ENCODE peak calls at places on chromosomes 12 and 14, in four cellular contexts. M, D, J and K are unnamed samples. For H3K9me3, the result is how much of the 10 kb centered on the place peaks cover.

GRCh38 chr14:31243860-31244259 is 36.3 kb upstream of the HECTD1 start:
- ATAC-seq in M (peak), D (peak), J (no peak), K (no peak)

GRCh38 chr12:60138526-60138925 is 542.7 kb downstream of the SLC16A7 start:
- ATAC-seq in M (no peak), D (no peak), J (no peak), K (no peak)

GRCh38 chr14:23877538-23878180 is 75.9 kb upstream of the DHRS4 start:
- ATAC-seq in M (no peak), D (no peak), J (no peak), K (no peak)

GRCh38 chr12:120227233-120228040 is 26.5 kb upstream of the RPLP0 start:
- ATAC-seq in M (no peak), D (no peak), J (peak), K (no peak)

GRCh38 chr14:73770977-73771847 is 57.0 kb upstream of the PNMA1 start:
- ATAC-seq in M (peak), D (peak), J (peak), K (no peak)

GRCh38 chr14:85527006-85527405 is 2.9 kb upstream of the FLRT2 start:
- ATAC-seq in M (no peak), D (no peak), J (no peak), K (no peak)

GRCh38 chr14:86708846-86709339 is 1178.9 kb downstream of the FLRT2 start:
- ATAC-seq in M (no peak), D (no peak), J (peak), K (no peak)

GRCh38 chr14:101519090-101519489 is 42.2 kb upstream of the DIO3 start:
- ATAC-seq in M (no peak), D (no peak), J (no peak), K (peak)

GRCh38 chr12:65335021-65335714 is 56.7 kb downstream of the MSRB3 start:
- ATAC-seq in M (no peak), D (peak), J (peak), K (peak)

GRCh38 chr14:95396221-95396620 is 76.5 kb upstream of the CLMN start:
- ATAC-seq in M (no peak), D (no peak), J (no peak), K (no peak)

GRCh38 chr12:111448266-111448830 is 42.6 kb downstream of the SH2B3 start:
- ATAC-seq in M (no peak), D (no peak), J (no peak), K (no peak)

GRCh38 chr12:13631873-13632272 is 349.5 kb downstream of the GRIN2B start:
- ATAC-seq in M (no peak), D (no peak), J (no peak), K (no peak)

GRCh38 chr14:66827182-66827581 is 319.2 kb downstream of the GPHN start:
- ATAC-seq in M (no peak), D (no peak), J (no peak), K (no peak)

GRCh38 chr12:57740656-57741412 is 2.3 kb upstream of the AGAP2 start:
- ATAC-seq in M (no peak), D (no peak), J (no peak), K (no peak)

GRCh38 chr14:69873877-69874780 is 5.1 kb upstream of the SMOC1 start:
- ATAC-seq in M (no peak), D (no peak), J (no peak), K (no peak)

GRCh38 chr14:29030970-29031369 is 264.4 kb downstream of the FOXG1 start:
- ATAC-seq in M (no peak), D (no peak), J (no peak), K (no peak)

GRCh38 chr14:57209561-57209960 is 59.1 kb downstream of the EXOC5 start:
- ATAC-seq in M (no peak), D (no peak), J (no peak), K (no peak)

GRCh38 chr12:131176926-131177325 is 223.2 kb downstream of the ADGRD1 start:
- ATAC-seq in M (no peak), D (no peak), J (no peak), K (no peak)

GRCh38 chr14:60002819-60003492 is 83.0 kb downstream of the LRRC9 start:
- ATAC-seq in M (no peak), D (no peak), J (peak), K (no peak)

GRCh38 chr12:59780605-59781135 is 184.8 kb downstream of the SLC16A7 start:
- ATAC-seq in M (no peak), D (peak), J (no peak), K (no peak)

GRCh38 chr12:64824500-64825142 is at the start of gene TBC1D30:
- ATAC-seq in M (peak), D (no peak), J (peak), K (peak)

DNA sequence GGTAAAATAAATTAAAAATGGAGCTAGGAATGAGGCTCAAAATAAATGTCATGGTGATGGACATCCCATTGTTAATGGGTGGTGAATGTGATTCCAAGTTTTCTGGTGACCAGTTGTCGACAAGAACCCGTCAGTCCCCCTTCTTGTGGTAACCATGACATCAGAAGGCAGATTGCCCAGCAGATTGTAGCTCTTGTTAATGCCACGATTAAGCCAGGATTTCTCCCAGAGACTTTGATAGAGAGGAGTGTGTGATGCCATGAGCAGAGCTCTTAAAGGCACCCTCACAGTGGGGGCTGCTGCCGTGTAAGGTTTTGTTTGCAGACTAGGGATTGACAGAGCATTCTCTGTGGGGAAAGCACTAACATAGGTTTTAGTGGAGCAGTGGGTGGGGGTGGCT is 50.2 kb upstream of the ASPG start:
- ATAC-seq in M (no peak), D (no peak), J (no peak), K (no peak)
- H3K9me3 ChIP-seq in M (under half), D (under half), J (under half), K (under half)

GRCh38 chr14:21084988-21085853 is 13.2 kb downstream of the ZNF219 start:
- ATAC-seq in M (no peak), D (no peak), J (peak), K (peak)
- TF ChIP-seq POLR2AphosphoS5 in M (no peak), D (no peak), J (no peak), K (peak)

GRCh38 chr12:51943346-51943745 is 8.2 kb upstream of the ACVR1B start:
- ATAC-seq in M (no peak), D (no peak), J (no peak), K (no peak)

GRCh38 chr12:51941669-51942455 is 9.6 kb upstream of the ACVR1B start:
- ATAC-seq in M (no peak), D (no peak), J (peak), K (no peak)

GRCh38 chr12:51941011-51941561 is 10.4 kb upstream of the ACVR1B start:
- ATAC-seq in M (no peak), D (no peak), J (peak), K (no peak)

GRCh38 chr12:51944608-51945233 is 6.8 kb upstream of the ACVR1B start:
- ATAC-seq in M (no peak), D (no peak), J (no peak), K (no peak)

DNA sequence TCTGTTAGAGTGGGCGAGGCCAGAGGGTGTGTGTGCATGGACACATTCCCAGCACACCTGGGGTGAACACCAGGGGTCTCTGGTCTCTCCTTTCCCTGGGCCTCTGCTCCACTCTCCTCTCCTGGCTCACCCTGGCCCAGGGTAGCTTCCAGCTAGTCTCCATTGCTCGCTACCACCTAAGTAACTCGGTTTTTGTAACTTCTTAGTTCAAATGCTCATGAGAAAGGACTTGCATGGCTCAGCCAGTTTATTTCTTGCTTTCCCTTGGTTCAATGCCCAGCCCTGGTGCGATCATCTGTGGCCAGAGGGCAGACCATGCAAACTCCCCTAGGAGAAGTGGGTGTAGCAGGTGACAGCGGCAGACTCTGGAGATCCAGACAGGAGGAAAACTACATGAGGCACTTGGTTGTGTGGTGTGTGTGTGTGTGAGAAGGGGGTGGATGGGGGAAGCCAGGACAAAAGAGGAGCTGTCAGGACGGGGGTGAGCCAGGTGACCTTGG is 8.9 kb upstream of the ACVR1B start:
- ATAC-seq in M (no peak), D (no peak), J (peak), K (no peak)
- H3K4me3 ChIP-seq in M (no peak), D (no peak), J (no peak), K (no peak)

GRCh38 chr12:114444422-114445279 is 38.7 kb upstream of the TBX5 start:
- ATAC-seq in M (no peak), D (no peak), J (no peak), K (no peak)

GRCh38 chr12:114440450-114441383 is 34.8 kb upstream of the TBX5 start:
- ATAC-seq in M (no peak), D (no peak), J (no peak), K (no peak)

GRCh38 chr12:114445401-114446323 is 39.7 kb upstream of the TBX5 start:
- ATAC-seq in M (no peak), D (no peak), J (no peak), K (no peak)

GRCh38 chr12:114447274-114447716 is 41.4 kb upstream of the TBX5 start:
- ATAC-seq in M (no peak), D (no peak), J (peak), K (no peak)

DNA sequence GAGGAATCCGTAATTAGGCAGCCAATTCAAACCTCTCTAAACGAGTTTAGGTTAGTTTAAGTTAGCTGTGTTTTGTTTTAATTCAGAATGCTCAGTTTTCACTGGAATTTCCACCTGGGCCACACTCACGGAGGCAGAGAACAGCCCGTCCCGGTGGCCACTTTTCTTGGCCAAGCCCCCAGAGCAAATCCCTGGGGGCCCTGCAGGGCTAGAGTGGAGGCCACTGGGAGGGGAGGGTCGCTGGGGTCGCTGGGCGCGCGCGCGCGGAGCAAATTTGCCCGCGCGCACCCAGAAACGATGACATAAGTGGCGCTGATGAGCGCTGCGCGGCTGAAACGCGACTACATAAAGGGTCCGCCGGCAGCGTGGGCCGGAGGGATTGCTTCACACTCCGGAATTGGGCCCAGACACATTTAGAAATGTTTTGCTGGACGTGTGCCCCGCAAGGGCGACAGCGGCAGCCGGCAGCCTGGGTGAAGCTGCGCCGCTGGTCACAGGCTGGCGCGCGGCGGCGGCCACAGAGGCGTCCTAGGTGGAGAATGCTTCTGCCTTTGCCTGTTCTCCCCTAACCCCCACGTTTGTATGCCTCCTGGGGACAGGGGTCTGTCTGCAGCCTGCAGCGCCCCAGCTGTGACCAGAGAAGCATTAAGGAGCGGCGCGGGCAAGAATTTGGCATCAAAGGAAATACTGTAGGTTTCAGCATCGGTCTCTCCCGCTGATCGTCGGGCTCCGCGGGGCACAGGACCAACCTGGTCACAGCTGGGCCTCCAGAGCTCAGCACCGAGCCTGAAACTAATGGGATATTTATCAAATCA is 37.9 kb upstream of the TBX5 start:
- ATAC-seq in M (no peak), D (no peak), J (no peak), K (no peak)
- H3K9me3 ChIP-seq in M (under half), D (under half), J (under half), K (under half)

GRCh38 chr12:106247731-106248176 is at the start of gene CKAP4:
- ATAC-seq in M (peak), D (peak), J (peak), K (peak)
- TF ChIP-seq POLR2AphosphoS5 in M (no peak), D (peak), J (no peak), K (peak)

DNA sequence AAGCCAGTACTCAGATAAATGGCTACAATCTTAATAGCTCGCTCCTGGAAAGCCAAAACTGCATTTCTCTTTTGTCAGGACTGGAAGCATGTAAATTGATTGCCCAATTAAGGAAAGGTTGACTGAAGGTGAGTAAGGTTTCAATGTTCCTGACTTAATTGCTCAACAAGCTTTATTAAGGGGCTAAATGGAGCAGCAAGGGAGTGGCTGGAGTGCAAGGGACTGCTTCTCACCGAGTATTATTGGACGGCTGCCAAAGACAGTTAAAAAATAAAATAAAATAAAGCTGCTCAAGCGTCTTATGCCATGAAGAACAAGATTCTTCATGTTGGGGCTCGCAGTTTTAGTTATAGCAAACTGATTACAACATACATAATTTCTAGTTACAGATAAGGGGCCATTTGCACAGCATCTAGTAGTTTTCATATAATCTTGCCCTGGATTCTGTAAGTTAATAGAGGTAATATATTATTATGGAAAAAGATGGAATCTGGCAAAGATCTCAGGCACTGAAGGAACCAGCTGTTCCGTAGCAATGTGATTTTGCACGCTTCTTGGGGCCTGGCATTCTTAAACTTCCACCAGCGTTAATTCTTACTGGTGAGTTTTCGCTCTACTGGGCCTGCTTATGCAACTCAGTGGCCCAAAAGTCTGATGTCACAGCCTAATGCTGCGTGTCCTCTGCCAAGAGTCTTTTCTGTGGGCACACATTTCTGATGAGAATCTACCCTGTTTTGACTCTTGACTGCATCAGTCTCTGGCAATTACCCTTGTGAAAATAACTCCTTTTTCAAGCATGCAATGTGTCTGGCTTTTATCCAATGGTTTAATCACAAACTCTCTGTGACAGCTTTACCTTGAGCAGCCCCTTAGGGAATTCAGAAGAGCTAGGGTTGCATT is 108.5 kb downstream of the SLC38A1 start:
- ATAC-seq in M (no peak), D (no peak), J (no peak), K (peak)
- H3K4me3 ChIP-seq in M (no peak), D (no peak), J (no peak), K (no peak)